ENCODE peak calls at places on chromosomes 7 and 10, in four cellular contexts. One of them, this sample, is unnamed.

GRCh38 chr7:157861551-157861950 is 524.7 kb downstream of the DNAJB6 start:
- DNase-seq in coronary artery: peak; percentile 45
- DNase-seq in activated CD8-positive, alpha-beta T cell treated with anti-CD3 and anti-CD28 coated beads for 36 hours: no peak
- DNase-seq in progenitor cell of endocrine pancreas: no peak
- DNase-seq in this sample: no peak

GRCh38 chr7:70384891-70385290 is 747.1 kb upstream of the GALNT17 start:
- DNase-seq in coronary artery: no peak
- DNase-seq in activated CD8-positive, alpha-beta T cell treated with anti-CD3 and anti-CD28 coated beads for 36 hours: no peak
- DNase-seq in progenitor cell of endocrine pancreas: no peak
- DNase-seq in this sample: no peak

GRCh38 chr10:81498152-81498551 is 376.8 kb upstream of the NRG3 start:
- DNase-seq in coronary artery: no peak
- DNase-seq in activated CD8-positive, alpha-beta T cell treated with anti-CD3 and anti-CD28 coated beads for 36 hours: no peak
- DNase-seq in progenitor cell of endocrine pancreas: no peak
- DNase-seq in this sample: no peak

GRCh38 chr10:60114765-60115586 is 208.6 kb upstream of the CCDC6 start:
- DNase-seq in progenitor cell of endocrine pancreas: no peak
- DNase-seq in coronary artery: no peak
- DNase-seq in activated CD8-positive, alpha-beta T cell treated with anti-CD3 and anti-CD28 coated beads for 36 hours: peak; percentile 3
- DNase-seq in this sample: no peak

GRCh38 chr7:68125173-68125572 is 1128.5 kb downstream of the TYW1 start:
- DNase-seq in activated CD8-positive, alpha-beta T cell treated with anti-CD3 and anti-CD28 coated beads for 36 hours: no peak
- DNase-seq in coronary artery: no peak
- DNase-seq in progenitor cell of endocrine pancreas: no peak
- DNase-seq in this sample: no peak

GRCh38 chr10:43802988-43803696 is 154.5 kb upstream of the ZNF32 start:
- DNase-seq in activated CD8-positive, alpha-beta T cell treated with anti-CD3 and anti-CD28 coated beads for 36 hours: no peak
- DNase-seq in coronary artery: no peak
- DNase-seq in progenitor cell of endocrine pancreas: no peak
- DNase-seq in this sample: no peak

GRCh38 chr7:1848911-1849311 is 178.8 kb downstream of the ELFN1 start:
- DNase-seq in activated CD8-positive, alpha-beta T cell treated with anti-CD3 and anti-CD28 coated beads for 36 hours: no peak
- DNase-seq in progenitor cell of endocrine pancreas: no peak
- DNase-seq in coronary artery: no peak
- DNase-seq in this sample: no peak

GRCh38 chr7:63039882-63040281 is 958.8 kb upstream of the ZNF722 start:
- DNase-seq in activated CD8-positive, alpha-beta T cell treated with anti-CD3 and anti-CD28 coated beads for 36 hours: no peak
- DNase-seq in coronary artery: no peak
- DNase-seq in progenitor cell of endocrine pancreas: no peak
- DNase-seq in this sample: no peak

GRCh38 chr10:27349987-27350386 is 109.4 kb upstream of the ACBD5 start:
- DNase-seq in coronary artery: no peak
- DNase-seq in activated CD8-positive, alpha-beta T cell treated with anti-CD3 and anti-CD28 coated beads for 36 hours: no peak
- DNase-seq in progenitor cell of endocrine pancreas: no peak
- DNase-seq in this sample: no peak

GRCh38 chr10:8033812-8034665 is 20.4 kb upstream of the GATA3 start:
- DNase-seq in progenitor cell of endocrine pancreas: no peak
- DNase-seq in activated CD8-positive, alpha-beta T cell treated with anti-CD3 and anti-CD28 coated beads for 36 hours: no peak
- DNase-seq in coronary artery: no peak
- DNase-seq in this sample: no peak

GRCh38 chr7:140196361-140197217 is 19.8 kb upstream of the KDM7A start:
- DNase-seq in progenitor cell of endocrine pancreas: no peak
- DNase-seq in coronary artery: no peak
- DNase-seq in activated CD8-positive, alpha-beta T cell treated with anti-CD3 and anti-CD28 coated beads for 36 hours: no peak
- DNase-seq in this sample: no peak

GRCh38 chr7:135584362-135585353 is 26.9 kb downstream of the NUP205 start:
- DNase-seq in progenitor cell of endocrine pancreas: no peak
- DNase-seq in activated CD8-positive, alpha-beta T cell treated with anti-CD3 and anti-CD28 coated beads for 36 hours: no peak
- DNase-seq in coronary artery: no peak
- DNase-seq in this sample: no peak

GRCh38 chr7:107948645-107949442 is 54.1 kb downstream of the LAMB1 start:
- DNase-seq in progenitor cell of endocrine pancreas: no peak
- DNase-seq in activated CD8-positive, alpha-beta T cell treated with anti-CD3 and anti-CD28 coated beads for 36 hours: no peak
- DNase-seq in coronary artery: no peak
- DNase-seq in this sample: no peak

GRCh38 chr10:86538547-86538946 is 17.0 kb upstream of the WAPL start:
- DNase-seq in coronary artery: no peak
- DNase-seq in activated CD8-positive, alpha-beta T cell treated with anti-CD3 and anti-CD28 coated beads for 36 hours: peak; percentile 30
- DNase-seq in progenitor cell of endocrine pancreas: no peak
- DNase-seq in this sample: no peak

GRCh38 chr7:5452470-5452899 is 28.9 kb upstream of the TNRC18 start:
- DNase-seq in progenitor cell of endocrine pancreas: no peak
- DNase-seq in coronary artery: no peak
- DNase-seq in activated CD8-positive, alpha-beta T cell treated with anti-CD3 and anti-CD28 coated beads for 36 hours: no peak
- DNase-seq in this sample: no peak

GRCh38 chr7:107404740-107405537 is 64.9 kb upstream of the GPR22 start:
- DNase-seq in coronary artery: no peak
- DNase-seq in progenitor cell of endocrine pancreas: no peak
- DNase-seq in activated CD8-positive, alpha-beta T cell treated with anti-CD3 and anti-CD28 coated beads for 36 hours: no peak
- DNase-seq in this sample: no peak

GRCh38 chr7:5629941-5630340 is 151.5 kb downstream of the RNF216 start:
- DNase-seq in activated CD8-positive, alpha-beta T cell treated with anti-CD3 and anti-CD28 coated beads for 36 hours: peak; percentile 82
- DNase-seq in coronary artery: no peak
- DNase-seq in progenitor cell of endocrine pancreas: no peak
- DNase-seq in this sample: peak; percentile 29

GRCh38 chr7:2643386-2644229 is 11.8 kb downstream of the TTYH3 start:
- DNase-seq in activated CD8-positive, alpha-beta T cell treated with anti-CD3 and anti-CD28 coated beads for 36 hours: peak; percentile 50
- DNase-seq in progenitor cell of endocrine pancreas: no peak
- DNase-seq in coronary artery: no peak
- DNase-seq in this sample: no peak

GRCh38 chr10:14820010-14820774 is 17.6 kb downstream of the CDNF start:
- DNase-seq in progenitor cell of endocrine pancreas: no peak
- DNase-seq in coronary artery: no peak
- DNase-seq in activated CD8-positive, alpha-beta T cell treated with anti-CD3 and anti-CD28 coated beads for 36 hours: no peak
- DNase-seq in this sample: no peak

GRCh38 chr10:93206652-93207051 is 133.0 kb downstream of the CYP26A1 start:
- DNase-seq in activated CD8-positive, alpha-beta T cell treated with anti-CD3 and anti-CD28 coated beads for 36 hours: no peak
- DNase-seq in coronary artery: no peak
- DNase-seq in progenitor cell of endocrine pancreas: no peak
- DNase-seq in this sample: no peak

GRCh38 chr10:11119843-11120242 is 102.2 kb downstream of the CELF2 start:
- DNase-seq in activated CD8-positive, alpha-beta T cell treated with anti-CD3 and anti-CD28 coated beads for 36 hours: no peak
- DNase-seq in coronary artery: no peak
- DNase-seq in progenitor cell of endocrine pancreas: no peak
- DNase-seq in this sample: no peak

GRCh38 chr10:126013489-126014281 is 117.3 kb downstream of the FANK1 start:
- DNase-seq in coronary artery: no peak
- DNase-seq in activated CD8-positive, alpha-beta T cell treated with anti-CD3 and anti-CD28 coated beads for 36 hours: peak; percentile 5
- DNase-seq in progenitor cell of endocrine pancreas: no peak
- DNase-seq in this sample: peak; percentile 30

GRCh38 chr7:44167920-44168319 is 21.3 kb downstream of the GCK start:
- DNase-seq in progenitor cell of endocrine pancreas: no peak
- DNase-seq in activated CD8-positive, alpha-beta T cell treated with anti-CD3 and anti-CD28 coated beads for 36 hours: no peak
- DNase-seq in coronary artery: no peak
- DNase-seq in this sample: no peak

GRCh38 chr10:116787893-116788665 is 45.7 kb upstream of the HSPA12A start:
- DNase-seq in activated CD8-positive, alpha-beta T cell treated with anti-CD3 and anti-CD28 coated beads for 36 hours: peak; percentile 91
- DNase-seq in coronary artery: no peak
- DNase-seq in progenitor cell of endocrine pancreas: peak; percentile 83
- DNase-seq in this sample: peak; percentile 63

GRCh38 chr10:3426190-3426845 is 253.7 kb upstream of the PITRM1 start:
- DNase-seq in coronary artery: no peak
- DNase-seq in progenitor cell of endocrine pancreas: no peak
- DNase-seq in activated CD8-positive, alpha-beta T cell treated with anti-CD3 and anti-CD28 coated beads for 36 hours: no peak
- DNase-seq in this sample: no peak

GRCh38 chr7:26440993-26441636 is 149.5 kb downstream of the SNX10 start:
- DNase-seq in coronary artery: no peak
- DNase-seq in activated CD8-positive, alpha-beta T cell treated with anti-CD3 and anti-CD28 coated beads for 36 hours: no peak
- DNase-seq in progenitor cell of endocrine pancreas: no peak
- DNase-seq in this sample: no peak

GRCh38 chr7:130897515-130898419 is 163.8 kb upstream of the KLF14 start:
- DNase-seq in progenitor cell of endocrine pancreas: no peak
- DNase-seq in coronary artery: peak; percentile 73
- DNase-seq in activated CD8-positive, alpha-beta T cell treated with anti-CD3 and anti-CD28 coated beads for 36 hours: no peak
- DNase-seq in this sample: no peak

GRCh38 chr7:139915301-139915863 is 86.3 kb downstream of the TBXAS1 start:
- DNase-seq in activated CD8-positive, alpha-beta T cell treated with anti-CD3 and anti-CD28 coated beads for 36 hours: no peak
- DNase-seq in coronary artery: no peak
- DNase-seq in progenitor cell of endocrine pancreas: no peak
- DNase-seq in this sample: no peak

GRCh38 chr10:118798186-118798811 is 43.5 kb upstream of the CACUL1 start:
- DNase-seq in progenitor cell of endocrine pancreas: no peak
- DNase-seq in activated CD8-positive, alpha-beta T cell treated with anti-CD3 and anti-CD28 coated beads for 36 hours: no peak
- DNase-seq in coronary artery: peak; percentile 67
- DNase-seq in this sample: no peak

GRCh38 chr10:118804262-118804773 is 49.5 kb upstream of the CACUL1 start:
- DNase-seq in progenitor cell of endocrine pancreas: no peak
- DNase-seq in activated CD8-positive, alpha-beta T cell treated with anti-CD3 and anti-CD28 coated beads for 36 hours: no peak
- DNase-seq in coronary artery: no peak
- DNase-seq in this sample: no peak

GRCh38 chr10:118800920-118801319 is 46.1 kb upstream of the CACUL1 start:
- DNase-seq in coronary artery: peak; percentile 41
- DNase-seq in activated CD8-positive, alpha-beta T cell treated with anti-CD3 and anti-CD28 coated beads for 36 hours: peak; percentile 26
- DNase-seq in progenitor cell of endocrine pancreas: no peak
- DNase-seq in this sample: no peak

GRCh38 chr10:118802126-118802793 is 47.5 kb upstream of the CACUL1 start:
- DNase-seq in progenitor cell of endocrine pancreas: no peak
- DNase-seq in coronary artery: peak; percentile 45
- DNase-seq in activated CD8-positive, alpha-beta T cell treated with anti-CD3 and anti-CD28 coated beads for 36 hours: no peak
- DNase-seq in this sample: no peak

DNA sequence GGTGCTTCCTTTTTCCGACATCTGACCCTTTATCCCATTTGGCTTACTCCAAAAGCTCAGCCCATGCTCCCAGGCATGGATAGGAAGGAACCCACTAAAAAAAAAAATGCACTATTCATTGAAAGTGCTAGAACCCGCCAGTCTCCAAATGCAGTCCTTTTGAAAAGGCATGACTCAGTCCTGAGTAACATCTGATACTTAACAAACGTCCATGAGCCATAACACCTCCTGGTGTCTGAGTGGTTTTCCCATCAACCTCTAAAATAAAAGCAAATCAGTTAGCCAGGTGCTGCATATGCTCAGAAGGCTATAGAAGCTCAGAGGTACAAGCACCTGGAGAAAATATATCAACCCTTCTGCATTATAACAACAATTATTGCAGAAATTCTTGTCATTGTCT is 45.0 kb upstream of the CACUL1 start:
- DNase-seq in coronary artery: no peak
- DNase-seq in progenitor cell of endocrine pancreas: no peak
- DNase-seq in activated CD8-positive, alpha-beta T cell treated with anti-CD3 and anti-CD28 coated beads for 36 hours: no peak
- DNase-seq in this sample: no peak
- TF ChIP-seq CTCF in coronary artery: no peak
- TF ChIP-seq CTCF in progenitor cell of endocrine pancreas: no peak
- TF ChIP-seq CTCF in activated CD8-positive, alpha-beta T cell treated with anti-CD3 and anti-CD28 coated beads for 36 hours: no peak
- TF ChIP-seq CTCF in this sample: no peak

GRCh38 chr10:131143425-131144165 is 167.9 kb downstream of the TCERG1L start:
- DNase-seq in activated CD8-positive, alpha-beta T cell treated with anti-CD3 and anti-CD28 coated beads for 36 hours: no peak
- DNase-seq in progenitor cell of endocrine pancreas: no peak
- DNase-seq in coronary artery: no peak
- DNase-seq in this sample: no peak

GRCh38 chr10:131141207-131141606 is 170.3 kb downstream of the TCERG1L start:
- DNase-seq in coronary artery: no peak
- DNase-seq in activated CD8-positive, alpha-beta T cell treated with anti-CD3 and anti-CD28 coated beads for 36 hours: no peak
- DNase-seq in progenitor cell of endocrine pancreas: no peak
- DNase-seq in this sample: no peak

GRCh38 chr10:131142446-131143380 is 168.8 kb downstream of the TCERG1L start:
- DNase-seq in activated CD8-positive, alpha-beta T cell treated with anti-CD3 and anti-CD28 coated beads for 36 hours: no peak
- DNase-seq in progenitor cell of endocrine pancreas: no peak
- DNase-seq in coronary artery: no peak
- DNase-seq in this sample: no peak

GRCh38 chr10:131140606-131141005 is 170.9 kb downstream of the TCERG1L start:
- DNase-seq in coronary artery: no peak
- DNase-seq in progenitor cell of endocrine pancreas: no peak
- DNase-seq in activated CD8-positive, alpha-beta T cell treated with anti-CD3 and anti-CD28 coated beads for 36 hours: no peak
- DNase-seq in this sample: no peak

GRCh38 chr10:131141645-131142445 is 169.7 kb downstream of the TCERG1L start:
- DNase-seq in progenitor cell of endocrine pancreas: no peak
- DNase-seq in activated CD8-positive, alpha-beta T cell treated with anti-CD3 and anti-CD28 coated beads for 36 hours: no peak
- DNase-seq in coronary artery: no peak
- DNase-seq in this sample: no peak
- TF ChIP-seq CTCF in progenitor cell of endocrine pancreas: peak; percentile 14
- TF ChIP-seq CTCF in activated CD8-positive, alpha-beta T cell treated with anti-CD3 and anti-CD28 coated beads for 36 hours: no peak
- TF ChIP-seq CTCF in coronary artery: no peak
- TF ChIP-seq CTCF in this sample: no peak

DNA sequence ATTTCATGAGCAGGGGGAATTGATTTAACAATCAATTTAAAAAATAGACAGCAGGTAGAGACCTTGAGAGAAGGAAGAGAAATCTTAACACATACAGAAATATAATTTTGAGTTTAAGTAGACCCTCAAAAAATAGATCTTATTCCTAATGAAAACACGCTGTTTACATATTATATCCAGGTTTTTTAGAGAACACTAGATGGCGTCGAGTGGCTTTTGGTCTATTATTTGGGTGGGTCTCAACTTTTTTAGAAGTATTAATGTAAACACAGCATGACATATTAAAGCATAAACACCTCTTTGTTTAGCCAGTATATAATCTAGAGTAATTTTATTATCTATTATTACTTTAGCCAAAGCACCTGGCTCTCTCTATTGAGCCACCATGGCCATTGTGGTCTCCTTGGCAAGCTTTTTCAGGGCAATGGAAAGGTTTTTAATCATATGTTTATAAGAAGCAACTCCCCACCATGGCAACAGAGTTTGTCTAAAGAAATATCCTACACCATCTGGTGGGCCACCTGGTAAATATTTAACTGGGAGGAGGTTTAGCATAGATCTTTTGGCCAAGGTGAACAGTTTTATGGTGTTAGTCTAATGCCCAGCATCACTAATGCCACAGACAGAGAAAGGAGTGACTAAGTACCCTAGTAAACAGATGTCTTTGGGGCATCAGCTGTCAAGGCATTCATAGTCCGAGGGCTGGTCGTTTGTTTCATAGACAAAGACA is 59.7 kb upstream of the PRSS1 start:
- DNase-seq in activated CD8-positive, alpha-beta T cell treated with anti-CD3 and anti-CD28 coated beads for 36 hours: no peak
- DNase-seq in coronary artery: no peak
- DNase-seq in progenitor cell of endocrine pancreas: no peak
- DNase-seq in this sample: no peak
- TF ChIP-seq CTCF in activated CD8-positive, alpha-beta T cell treated with anti-CD3 and anti-CD28 coated beads for 36 hours: no peak
- TF ChIP-seq CTCF in coronary artery: no peak
- TF ChIP-seq CTCF in progenitor cell of endocrine pancreas: no peak
- TF ChIP-seq CTCF in this sample: no peak

GRCh38 chr7:104891949-104892348 is 122.1 kb upstream of the KMT2E start:
- DNase-seq in progenitor cell of endocrine pancreas: no peak
- DNase-seq in coronary artery: no peak
- DNase-seq in activated CD8-positive, alpha-beta T cell treated with anti-CD3 and anti-CD28 coated beads for 36 hours: no peak
- DNase-seq in this sample: no peak
- TF ChIP-seq CTCF in progenitor cell of endocrine pancreas: no peak
- TF ChIP-seq CTCF in coronary artery: no peak
- TF ChIP-seq CTCF in activated CD8-positive, alpha-beta T cell treated with anti-CD3 and anti-CD28 coated beads for 36 hours: no peak
- TF ChIP-seq CTCF in this sample: no peak

GRCh38 chr7:155263051-155263450 is 34.6 kb upstream of the INSIG1 start:
- DNase-seq in activated CD8-positive, alpha-beta T cell treated with anti-CD3 and anti-CD28 coated beads for 36 hours: no peak
- DNase-seq in coronary artery: no peak
- DNase-seq in progenitor cell of endocrine pancreas: no peak
- DNase-seq in this sample: no peak

GRCh38 chr7:155265960-155266359 is 31.7 kb upstream of the INSIG1 start:
- DNase-seq in progenitor cell of endocrine pancreas: no peak
- DNase-seq in activated CD8-positive, alpha-beta T cell treated with anti-CD3 and anti-CD28 coated beads for 36 hours: no peak
- DNase-seq in coronary artery: no peak
- DNase-seq in this sample: no peak

GRCh38 chr7:155262010-155262409 is 35.7 kb upstream of the INSIG1 start:
- DNase-seq in activated CD8-positive, alpha-beta T cell treated with anti-CD3 and anti-CD28 coated beads for 36 hours: no peak
- DNase-seq in progenitor cell of endocrine pancreas: no peak
- DNase-seq in coronary artery: no peak
- DNase-seq in this sample: no peak

GRCh38 chr7:155265144-155265543 is 32.5 kb upstream of the INSIG1 start:
- DNase-seq in activated CD8-positive, alpha-beta T cell treated with anti-CD3 and anti-CD28 coated beads for 36 hours: no peak
- DNase-seq in progenitor cell of endocrine pancreas: no peak
- DNase-seq in coronary artery: no peak
- DNase-seq in this sample: no peak

GRCh38 chr7:155263522-155264197 is 34.0 kb upstream of the INSIG1 start:
- DNase-seq in activated CD8-positive, alpha-beta T cell treated with anti-CD3 and anti-CD28 coated beads for 36 hours: no peak
- DNase-seq in progenitor cell of endocrine pancreas: no peak
- DNase-seq in coronary artery: no peak
- DNase-seq in this sample: no peak
- TF ChIP-seq CTCF in activated CD8-positive, alpha-beta T cell treated with anti-CD3 and anti-CD28 coated beads for 36 hours: no peak
- TF ChIP-seq CTCF in progenitor cell of endocrine pancreas: peak; percentile 34
- TF ChIP-seq CTCF in coronary artery: no peak
- TF ChIP-seq CTCF in this sample: no peak